ENCODE peak calls at places on chromosomes 3 and 15, in nine cellular contexts. One of them, this sample, is unnamed.

GRCh38 chr15:48609486-48609885 is 36.0 kb downstream of the FBN1 start:
- DNase-seq in endothelial cell: no peak
- DNase-seq in KG1: no peak
- DNase-seq in AG09319: no peak
- DNase-seq in NCI-H524: no peak
- DNase-seq in activated T-helper 2 cell treated with anti-CD3 and anti-CD28 coated beads, Interferon-gamma antibody, Interleukin-2, Interleukin-4, amounts not matched to agents 10 μg/mL and 5 μg/mL and 100 μg/mL, durations not matched to agents 14 hours and 24 hours and 36 hours: no peak
- DNase-seq in germinal center: no peak
- DNase-seq in Calu3: no peak
- DNase-seq in amniotic stem cell: no peak
- DNase-seq in this sample: no peak

GRCh38 chr3:58588030-58588614 is 10.9 kb upstream of the FAM107A start:
- DNase-seq in amniotic stem cell: no peak
- DNase-seq in NCI-H524: no peak
- DNase-seq in AG09319: no peak
- DNase-seq in activated T-helper 2 cell treated with anti-CD3 and anti-CD28 coated beads, Interferon-gamma antibody, Interleukin-2, Interleukin-4, amounts not matched to agents 10 μg/mL and 5 μg/mL and 100 μg/mL, durations not matched to agents 14 hours and 24 hours and 36 hours: no peak
- DNase-seq in Calu3: no peak
- DNase-seq in endothelial cell: peak; percentile 65
- DNase-seq in germinal center: no peak
- DNase-seq in KG1: no peak
- DNase-seq in this sample: no peak

GRCh38 chr15:45522931-45523331 is 376 bp upstream of the SLC30A4 start:
- DNase-seq in KG1: no peak
- DNase-seq in germinal center: no peak
- DNase-seq in amniotic stem cell: no peak
- DNase-seq in endothelial cell: peak; percentile 25
- DNase-seq in NCI-H524: no peak
- DNase-seq in AG09319: no peak
- DNase-seq in activated T-helper 2 cell treated with anti-CD3 and anti-CD28 coated beads, Interferon-gamma antibody, Interleukin-2, Interleukin-4, amounts not matched to agents 10 μg/mL and 5 μg/mL and 100 μg/mL, durations not matched to agents 14 hours and 24 hours and 36 hours: no peak
- DNase-seq in Calu3: no peak
- DNase-seq in this sample: no peak

GRCh38 chr3:141561426-141562034 is 74.7 kb downstream of the RASA2 start:
- DNase-seq in KG1: peak; percentile 63
- DNase-seq in amniotic stem cell: no peak
- DNase-seq in NCI-H524: peak; percentile 55
- DNase-seq in AG09319: peak; percentile 48
- DNase-seq in endothelial cell: peak; percentile 50
- DNase-seq in germinal center: peak; percentile 31
- DNase-seq in Calu3: peak; percentile 76
- DNase-seq in activated T-helper 2 cell treated with anti-CD3 and anti-CD28 coated beads, Interferon-gamma antibody, Interleukin-2, Interleukin-4, amounts not matched to agents 10 μg/mL and 5 μg/mL and 100 μg/mL, durations not matched to agents 14 hours and 24 hours and 36 hours: no peak
- DNase-seq in this sample: no peak

GRCh38 chr15:95266481-95267061 is 1035.2 kb downstream of the MCTP2 start:
- DNase-seq in AG09319: no peak
- DNase-seq in KG1: no peak
- DNase-seq in Calu3: no peak
- DNase-seq in endothelial cell: no peak
- DNase-seq in amniotic stem cell: no peak
- DNase-seq in germinal center: no peak
- DNase-seq in NCI-H524: no peak
- DNase-seq in activated T-helper 2 cell treated with anti-CD3 and anti-CD28 coated beads, Interferon-gamma antibody, Interleukin-2, Interleukin-4, amounts not matched to agents 10 μg/mL and 5 μg/mL and 100 μg/mL, durations not matched to agents 14 hours and 24 hours and 36 hours: no peak
- DNase-seq in this sample: no peak

GRCh38 chr15:89016549-89017041 is 71.7 kb upstream of the ABHD2 start:
- DNase-seq in KG1: no peak
- DNase-seq in germinal center: no peak
- DNase-seq in amniotic stem cell: no peak
- DNase-seq in endothelial cell: no peak
- DNase-seq in Calu3: peak; percentile 46
- DNase-seq in NCI-H524: no peak
- DNase-seq in activated T-helper 2 cell treated with anti-CD3 and anti-CD28 coated beads, Interferon-gamma antibody, Interleukin-2, Interleukin-4, amounts not matched to agents 10 μg/mL and 5 μg/mL and 100 μg/mL, durations not matched to agents 14 hours and 24 hours and 36 hours: no peak
- DNase-seq in AG09319: no peak
- DNase-seq in this sample: no peak

GRCh38 chr3:99865321-99865720 is 47.7 kb downstream of the CMSS1 start:
- DNase-seq in germinal center: no peak
- DNase-seq in activated T-helper 2 cell treated with anti-CD3 and anti-CD28 coated beads, Interferon-gamma antibody, Interleukin-2, Interleukin-4, amounts not matched to agents 10 μg/mL and 5 μg/mL and 100 μg/mL, durations not matched to agents 14 hours and 24 hours and 36 hours: no peak
- DNase-seq in KG1: no peak
- DNase-seq in amniotic stem cell: no peak
- DNase-seq in endothelial cell: no peak
- DNase-seq in AG09319: no peak
- DNase-seq in Calu3: no peak
- DNase-seq in NCI-H524: no peak
- DNase-seq in this sample: no peak

GRCh38 chr3:100725935-100726334 is 16.6 kb downstream of the TFG start:
- DNase-seq in germinal center: no peak
- DNase-seq in AG09319: no peak
- DNase-seq in endothelial cell: no peak
- DNase-seq in amniotic stem cell: no peak
- DNase-seq in Calu3: no peak
- DNase-seq in NCI-H524: no peak
- DNase-seq in KG1: no peak
- DNase-seq in activated T-helper 2 cell treated with anti-CD3 and anti-CD28 coated beads, Interferon-gamma antibody, Interleukin-2, Interleukin-4, amounts not matched to agents 10 μg/mL and 5 μg/mL and 100 μg/mL, durations not matched to agents 14 hours and 24 hours and 36 hours: no peak
- DNase-seq in this sample: no peak

GRCh38 chr3:147184794-147185193 is 221.5 kb downstream of the ZIC4 start:
- DNase-seq in NCI-H524: no peak
- DNase-seq in amniotic stem cell: no peak
- DNase-seq in KG1: no peak
- DNase-seq in germinal center: no peak
- DNase-seq in activated T-helper 2 cell treated with anti-CD3 and anti-CD28 coated beads, Interferon-gamma antibody, Interleukin-2, Interleukin-4, amounts not matched to agents 10 μg/mL and 5 μg/mL and 100 μg/mL, durations not matched to agents 14 hours and 24 hours and 36 hours: no peak
- DNase-seq in endothelial cell: no peak
- DNase-seq in Calu3: no peak
- DNase-seq in AG09319: no peak
- DNase-seq in this sample: no peak

GRCh38 chr3:195438371-195438770 is 4.4 kb downstream of the ACAP2 start:
- DNase-seq in NCI-H524: no peak
- DNase-seq in germinal center: no peak
- DNase-seq in Calu3: peak; percentile 76
- DNase-seq in activated T-helper 2 cell treated with anti-CD3 and anti-CD28 coated beads, Interferon-gamma antibody, Interleukin-2, Interleukin-4, amounts not matched to agents 10 μg/mL and 5 μg/mL and 100 μg/mL, durations not matched to agents 14 hours and 24 hours and 36 hours: no peak
- DNase-seq in KG1: no peak
- DNase-seq in AG09319: no peak
- DNase-seq in amniotic stem cell: no peak
- DNase-seq in endothelial cell: no peak
- DNase-seq in this sample: no peak

GRCh38 chr3:158458464-158458863 is 112.5 kb upstream of the MLF1 start:
- DNase-seq in NCI-H524: peak; percentile 80
- DNase-seq in amniotic stem cell: no peak
- DNase-seq in activated T-helper 2 cell treated with anti-CD3 and anti-CD28 coated beads, Interferon-gamma antibody, Interleukin-2, Interleukin-4, amounts not matched to agents 10 μg/mL and 5 μg/mL and 100 μg/mL, durations not matched to agents 14 hours and 24 hours and 36 hours: no peak
- DNase-seq in KG1: no peak
- DNase-seq in AG09319: no peak
- DNase-seq in Calu3: peak; percentile 29
- DNase-seq in endothelial cell: no peak
- DNase-seq in germinal center: no peak
- DNase-seq in this sample: no peak

GRCh38 chr3:59320080-59320479 is 270.3 kb upstream of the CFAP20DC start:
- DNase-seq in activated T-helper 2 cell treated with anti-CD3 and anti-CD28 coated beads, Interferon-gamma antibody, Interleukin-2, Interleukin-4, amounts not matched to agents 10 μg/mL and 5 μg/mL and 100 μg/mL, durations not matched to agents 14 hours and 24 hours and 36 hours: no peak
- DNase-seq in AG09319: no peak
- DNase-seq in Calu3: no peak
- DNase-seq in amniotic stem cell: no peak
- DNase-seq in germinal center: no peak
- DNase-seq in NCI-H524: no peak
- DNase-seq in endothelial cell: no peak
- DNase-seq in KG1: no peak
- DNase-seq in this sample: no peak

GRCh38 chr3:129346690-129347440 is 68.2 kb downstream of the HMCES start:
- DNase-seq in AG09319: no peak
- DNase-seq in activated T-helper 2 cell treated with anti-CD3 and anti-CD28 coated beads, Interferon-gamma antibody, Interleukin-2, Interleukin-4, amounts not matched to agents 10 μg/mL and 5 μg/mL and 100 μg/mL, durations not matched to agents 14 hours and 24 hours and 36 hours: no peak
- DNase-seq in amniotic stem cell: no peak
- DNase-seq in Calu3: peak; percentile 67
- DNase-seq in endothelial cell: no peak
- DNase-seq in KG1: no peak
- DNase-seq in germinal center: no peak
- DNase-seq in NCI-H524: peak; percentile 47
- DNase-seq in this sample: no peak

GRCh38 chr3:178405456-178405970 is 130.7 kb upstream of the KCNMB2 start:
- DNase-seq in amniotic stem cell: no peak
- DNase-seq in Calu3: no peak
- DNase-seq in endothelial cell: no peak
- DNase-seq in AG09319: no peak
- DNase-seq in KG1: no peak
- DNase-seq in activated T-helper 2 cell treated with anti-CD3 and anti-CD28 coated beads, Interferon-gamma antibody, Interleukin-2, Interleukin-4, amounts not matched to agents 10 μg/mL and 5 μg/mL and 100 μg/mL, durations not matched to agents 14 hours and 24 hours and 36 hours: no peak
- DNase-seq in NCI-H524: no peak
- DNase-seq in germinal center: no peak
- DNase-seq in this sample: no peak

GRCh38 chr15:91104111-91104510 is 4.1 kb downstream of the SV2B start:
- DNase-seq in activated T-helper 2 cell treated with anti-CD3 and anti-CD28 coated beads, Interferon-gamma antibody, Interleukin-2, Interleukin-4, amounts not matched to agents 10 μg/mL and 5 μg/mL and 100 μg/mL, durations not matched to agents 14 hours and 24 hours and 36 hours: no peak
- DNase-seq in AG09319: no peak
- DNase-seq in KG1: no peak
- DNase-seq in endothelial cell: no peak
- DNase-seq in Calu3: no peak
- DNase-seq in NCI-H524: no peak
- DNase-seq in amniotic stem cell: no peak
- DNase-seq in germinal center: no peak
- DNase-seq in this sample: no peak

GRCh38 chr15:58521293-58521991 is 89.7 kb downstream of the LIPC start:
- DNase-seq in amniotic stem cell: no peak
- DNase-seq in activated T-helper 2 cell treated with anti-CD3 and anti-CD28 coated beads, Interferon-gamma antibody, Interleukin-2, Interleukin-4, amounts not matched to agents 10 μg/mL and 5 μg/mL and 100 μg/mL, durations not matched to agents 14 hours and 24 hours and 36 hours: no peak
- DNase-seq in KG1: peak; percentile 70
- DNase-seq in NCI-H524: peak; percentile 83
- DNase-seq in AG09319: peak; percentile 42
- DNase-seq in germinal center: no peak
- DNase-seq in endothelial cell: peak; percentile 22
- DNase-seq in Calu3: peak; percentile 90
- DNase-seq in this sample: no peak

GRCh38 chr3:10955694-10956453 is 36.7 kb upstream of the SLC6A1 start:
- DNase-seq in NCI-H524: no peak
- DNase-seq in KG1: no peak
- DNase-seq in endothelial cell: no peak
- DNase-seq in AG09319: no peak
- DNase-seq in germinal center: no peak
- DNase-seq in Calu3: no peak
- DNase-seq in amniotic stem cell: no peak
- DNase-seq in activated T-helper 2 cell treated with anti-CD3 and anti-CD28 coated beads, Interferon-gamma antibody, Interleukin-2, Interleukin-4, amounts not matched to agents 10 μg/mL and 5 μg/mL and 100 μg/mL, durations not matched to agents 14 hours and 24 hours and 36 hours: no peak
- DNase-seq in this sample: no peak

GRCh38 chr15:71732636-71733035 is 77.7 kb upstream of the NR2E3 start:
- DNase-seq in NCI-H524: no peak
- DNase-seq in KG1: no peak
- DNase-seq in endothelial cell: no peak
- DNase-seq in germinal center: no peak
- DNase-seq in activated T-helper 2 cell treated with anti-CD3 and anti-CD28 coated beads, Interferon-gamma antibody, Interleukin-2, Interleukin-4, amounts not matched to agents 10 μg/mL and 5 μg/mL and 100 μg/mL, durations not matched to agents 14 hours and 24 hours and 36 hours: no peak
- DNase-seq in Calu3: no peak
- DNase-seq in amniotic stem cell: no peak
- DNase-seq in AG09319: no peak
- DNase-seq in this sample: no peak